ENCODE peak calls at places on chromosome 1, in four cellular contexts. One of them, this sample, is unnamed.

GRCh38 chr1:197391303-197392226 is 123.5 kb downstream of the CRB1 start:
- DNase-seq in activated CD4-positive, alpha-beta T cell treated with anti-CD3 and anti-CD28 coated beads for 36 hours: no peak
- DNase-seq in effector memory CD8-positive, alpha-beta T cell: no peak
- DNase-seq in MM.1S: no peak
- DNase-seq in this sample: no peak

GRCh38 chr1:205261946-205262668 is 34.4 kb downstream of the TMCC2 start:
- DNase-seq in MM.1S: no peak
- DNase-seq in effector memory CD8-positive, alpha-beta T cell: no peak
- DNase-seq in activated CD4-positive, alpha-beta T cell treated with anti-CD3 and anti-CD28 coated beads for 36 hours: no peak
- DNase-seq in this sample: no peak

GRCh38 chr1:27487927-27488522 is 1.9 kb downstream of the WASF2 start:
- DNase-seq in effector memory CD8-positive, alpha-beta T cell: no peak
- DNase-seq in activated CD4-positive, alpha-beta T cell treated with anti-CD3 and anti-CD28 coated beads for 36 hours: no peak
- DNase-seq in MM.1S: no peak
- DNase-seq in this sample: no peak

GRCh38 chr1:18553388-18553787 is 72.7 kb downstream of the KLHDC7A start:
- DNase-seq in MM.1S: no peak
- DNase-seq in effector memory CD8-positive, alpha-beta T cell: no peak
- DNase-seq in activated CD4-positive, alpha-beta T cell treated with anti-CD3 and anti-CD28 coated beads for 36 hours: no peak
- DNase-seq in this sample: no peak

GRCh38 chr1:201481004-201481380 is 12.0 kb upstream of the PHLDA3 start:
- DNase-seq in MM.1S: no peak
- DNase-seq in effector memory CD8-positive, alpha-beta T cell: no peak
- DNase-seq in activated CD4-positive, alpha-beta T cell treated with anti-CD3 and anti-CD28 coated beads for 36 hours: no peak
- DNase-seq in this sample: no peak

GRCh38 chr1:224259986-224260385 is 70.0 kb downstream of the NVL start:
- DNase-seq in effector memory CD8-positive, alpha-beta T cell: no peak
- DNase-seq in MM.1S: no peak
- DNase-seq in activated CD4-positive, alpha-beta T cell treated with anti-CD3 and anti-CD28 coated beads for 36 hours: no peak
- DNase-seq in this sample: no peak

GRCh38 chr1:183841950-183842816 is 37.3 kb downstream of the RGL1 start:
- DNase-seq in MM.1S: peak
- DNase-seq in effector memory CD8-positive, alpha-beta T cell: no peak
- DNase-seq in activated CD4-positive, alpha-beta T cell treated with anti-CD3 and anti-CD28 coated beads for 36 hours: peak
- DNase-seq in this sample: peak

GRCh38 chr1:227785094-227785811 is 30.2 kb upstream of the PRSS38 start:
- DNase-seq in MM.1S: no peak
- DNase-seq in activated CD4-positive, alpha-beta T cell treated with anti-CD3 and anti-CD28 coated beads for 36 hours: no peak
- DNase-seq in effector memory CD8-positive, alpha-beta T cell: no peak
- DNase-seq in this sample: no peak

GRCh38 chr1:67537647-67538018 is 107.4 kb upstream of the SERBP1 start:
- DNase-seq in MM.1S: no peak
- DNase-seq in effector memory CD8-positive, alpha-beta T cell: no peak
- DNase-seq in activated CD4-positive, alpha-beta T cell treated with anti-CD3 and anti-CD28 coated beads for 36 hours: no peak
- DNase-seq in this sample: no peak